ENCODE peak calls at places on chromosomes 3 and 15, in seven cellular contexts. H, X, Z, M, G, A and D are unnamed samples.

GRCh38 chr3:146274833-146275232 is 23.9 kb upstream of the PLSCR4 start:
- DNase-seq in X (no peak), G (no peak), M (no peak), H (no peak), Z (no peak), A (peak), D (no peak)

GRCh38 chr15:77058468-77058867 is 12.4 kb downstream of the TSPAN3 start:
- DNase-seq in H (no peak), X (no peak), M (no peak), G (no peak), A (no peak), Z (no peak), D (no peak)

GRCh38 chr15:42447599-42447998 is 43.3 kb downstream of the ZNF106 start:
- DNase-seq in Z (no peak), M (no peak), G (no peak), H (no peak), A (no peak), X (no peak), D (no peak)

GRCh38 chr3:76991165-76991564 is 48.7 kb upstream of the ROBO2 start:
- DNase-seq in G (no peak), M (no peak), H (no peak), X (no peak), Z (no peak), A (no peak), D (no peak)

GRCh38 chr3:128936341-128936740 is 56.9 kb downstream of the ACAD9 start:
- DNase-seq in X (peak), H (no peak), A (no peak), M (no peak), G (no peak), Z (no peak), D (no peak)

GRCh38 chr3:158451405-158452045 is 119.5 kb upstream of the MLF1 start:
- DNase-seq in Z (no peak), M (no peak), H (no peak), A (no peak), X (no peak), G (no peak), D (no peak)

GRCh38 chr3:82000773-82001172 is 239.3 kb upstream of the GBE1 start:
- DNase-seq in M (no peak), H (no peak), G (peak), X (no peak), Z (no peak), A (no peak), D (no peak)

GRCh38 chr15:69145694-69146492 is 14.5 kb upstream of the GLCE start:
- DNase-seq in X (peak), A (peak), H (no peak), G (no peak), M (no peak), Z (no peak), D (peak)

GRCh38 chr3:172467170-172467824 is 19.0 kb upstream of the GHSR start:
- DNase-seq in G (no peak), M (no peak), Z (no peak), H (no peak), X (no peak), A (peak), D (no peak)

GRCh38 chr3:15377961-15378791 is 45.8 kb upstream of the SH3BP5 start:
- DNase-seq in H (peak), M (peak), G (peak), X (peak), A (peak), Z (peak), D (peak)
- TF ChIP-seq CTCF in H (peak), M (peak), G (peak), X (peak), A (peak), Z (peak), D (peak)

GRCh38 chr15:93250212-93250611 is 161.2 kb upstream of the RGMA start:
- DNase-seq in G (no peak), H (no peak), A (no peak), X (no peak), M (no peak), Z (no peak), D (no peak)

GRCh38 chr15:93252780-93253179 is 163.8 kb upstream of the RGMA start:
- DNase-seq in Z (no peak), M (no peak), H (no peak), X (no peak), G (no peak), A (no peak), D (no peak)

GRCh38 chr15:93250905-93251304 is 161.9 kb upstream of the RGMA start:
- DNase-seq in A (no peak), H (no peak), G (no peak), Z (no peak), X (no peak), M (no peak), D (no peak)

GRCh38 chr15:93249599-93249998 is 160.6 kb upstream of the RGMA start:
- DNase-seq in H (no peak), M (no peak), A (no peak), X (no peak), G (no peak), Z (no peak), D (no peak)

DNA sequence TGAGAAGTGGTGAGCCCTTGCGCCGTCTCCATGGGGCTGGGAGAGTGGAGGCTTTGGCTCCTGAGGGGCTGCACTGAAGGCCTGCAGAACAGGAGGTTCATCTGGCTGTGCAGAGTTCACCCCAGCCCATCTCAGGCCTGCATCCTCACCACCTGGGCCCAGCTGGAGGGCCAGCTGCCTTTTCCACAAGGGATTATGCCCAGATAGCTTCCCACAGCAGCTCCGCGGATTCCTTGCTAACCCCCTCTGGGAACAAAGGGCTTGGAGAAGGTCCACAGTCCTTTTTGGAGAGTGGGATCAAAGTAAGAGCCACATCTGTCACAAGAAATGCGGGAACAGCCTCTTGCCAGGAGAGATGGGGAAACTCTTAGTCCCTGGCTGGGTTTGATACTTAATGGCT is 164.6 kb upstream of the RGMA start:
- DNase-seq in Z (peak), A (no peak), G (no peak), M (no peak), H (no peak), X (no peak), D (no peak)
- TF ChIP-seq CTCF in Z (no peak), A (no peak), G (no peak), M (no peak), H (no peak), X (no peak), D (no peak)

DNA sequence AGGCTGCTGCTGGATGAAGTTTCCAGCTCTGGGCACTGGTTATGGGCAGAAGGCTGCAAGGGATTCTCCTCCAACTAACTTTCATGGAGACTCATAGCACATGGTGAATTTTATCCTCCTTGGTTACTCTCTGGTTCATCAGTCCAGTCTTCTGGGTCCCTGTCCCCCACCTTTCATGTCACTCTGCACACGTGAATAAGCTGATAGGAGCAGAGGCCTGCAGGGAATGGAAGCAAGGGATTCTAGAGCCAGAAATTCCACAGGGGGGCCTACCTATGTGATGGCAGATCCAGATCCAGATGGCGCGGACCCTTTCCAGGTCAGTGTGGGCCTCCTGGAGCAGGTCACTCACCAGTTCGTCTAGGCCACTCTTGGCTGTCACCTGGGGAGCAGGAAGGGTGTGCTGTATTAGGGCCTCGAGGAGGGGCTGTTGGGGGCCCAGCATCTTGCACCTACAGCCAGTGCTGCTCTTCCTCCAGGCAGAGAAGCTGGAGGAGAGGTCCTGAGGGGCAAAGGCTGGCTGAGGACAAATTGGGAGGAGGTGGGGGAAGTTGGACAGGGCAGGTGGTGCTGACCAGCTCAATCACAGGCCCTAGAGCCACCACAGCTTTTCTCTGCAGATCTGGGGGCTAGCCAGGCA is 30.2 kb downstream of the KY start:
- DNase-seq in M (no peak), X (no peak), A (no peak), Z (no peak), G (peak), H (no peak), D (no peak)
- TF ChIP-seq CTCF in M (no peak), X (no peak), A (no peak), Z (no peak), G (no peak), H (no peak), D (no peak)

GRCh38 chr15:33089878-33090757 is 104.4 kb downstream of the FMN1 start:
- DNase-seq in A (peak), G (no peak), H (no peak), M (peak), X (no peak), Z (no peak), D (no peak)

GRCh38 chr15:33089165-33089877 is 105.2 kb downstream of the FMN1 start:
- DNase-seq in M (no peak), A (no peak), H (no peak), Z (no peak), G (no peak), X (no peak), D (no peak)

GRCh38 chr15:33083232-33084006 is 111.1 kb downstream of the FMN1 start:
- DNase-seq in M (no peak), X (no peak), H (no peak), A (no peak), Z (no peak), G (no peak), D (no peak)

GRCh38 chr15:33084661-33085060 is 109.9 kb downstream of the FMN1 start:
- DNase-seq in X (no peak), G (no peak), A (no peak), M (no peak), H (no peak), Z (no peak), D (no peak)

GRCh38 chr15:33086500-33087141 is 107.9 kb downstream of the FMN1 start:
- DNase-seq in M (no peak), H (no peak), A (peak), X (peak), G (no peak), Z (no peak), D (no peak)
- TF ChIP-seq CTCF in M (peak), H (peak), A (peak), X (peak), G (peak), Z (peak), D (peak)

DNA sequence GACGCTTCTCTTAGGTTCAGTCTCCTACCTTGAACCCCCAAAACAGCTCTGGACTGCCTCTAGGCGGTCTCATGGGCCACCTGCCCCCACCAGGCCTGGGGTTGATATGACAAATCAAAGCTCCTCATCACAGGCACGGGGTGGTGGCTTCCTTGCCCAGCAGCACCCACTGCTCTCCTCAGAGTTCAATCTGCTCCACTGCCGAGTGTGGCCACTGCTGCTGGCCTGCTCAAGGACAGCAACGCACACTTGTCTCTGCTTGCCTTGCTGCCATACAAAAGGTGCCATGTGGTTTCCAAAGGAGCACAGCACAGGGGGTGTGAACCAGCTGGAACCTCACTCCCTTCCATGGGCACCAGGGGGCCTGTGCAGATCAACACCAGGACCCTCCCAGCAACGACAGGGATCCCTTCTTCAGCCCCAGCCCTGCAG is 10.2 kb downstream of the KBTBD13 start:
- DNase-seq in M (no peak), Z (no peak), X (no peak), G (no peak), A (no peak), H (no peak), D (no peak)
- TF ChIP-seq CTCF in M (no peak), Z (no peak), X (no peak), G (no peak), A (peak), H (no peak), D (peak)

GRCh38 chr3:138397983-138398382 is 36.4 kb upstream of the ESYT3 start:
- DNase-seq in A (no peak), G (no peak), M (no peak), X (no peak), Z (no peak), H (no peak), D (no peak)
- TF ChIP-seq CTCF in A (peak), G (no peak), M (no peak), X (no peak), Z (no peak), H (no peak), D (no peak)